ENCODE peak calls at places on chromosome 20, in nine cellular contexts. One of them, this sample, is unnamed.

GRCh38 chr20:56893206-56893605 is 264.1 kb downstream of the TFAP2C start:
- DNase-seq in memory B cell: no peak
- DNase-seq in Karpas-422: no peak
- DNase-seq in A172: no peak
- DNase-seq in EH: peak; percentile 3
- DNase-seq in sigmoid colon: no peak
- DNase-seq in AG04450: no peak
- DNase-seq in EL: no peak
- DNase-seq in nephron progenitor cell: no peak
- DNase-seq in this sample: no peak

GRCh38 chr20:62952373-62953166 is at the start of gene SLC17A9:
- DNase-seq in sigmoid colon: peak; percentile 87
- DNase-seq in A172: no peak
- DNase-seq in EL: peak; percentile 88
- DNase-seq in AG04450: no peak
- DNase-seq in Karpas-422: peak; percentile 94
- DNase-seq in EH: peak; percentile 89
- DNase-seq in memory B cell: peak; percentile 38
- DNase-seq in nephron progenitor cell: peak; percentile 50
- DNase-seq in this sample: no peak

GRCh38 chr20:10171864-10172751 is 46.5 kb upstream of the SNAP25 start:
- DNase-seq in memory B cell: no peak
- DNase-seq in EL: peak; percentile 69
- DNase-seq in AG04450: no peak
- DNase-seq in A172: peak; percentile 54
- DNase-seq in sigmoid colon: peak; percentile 65
- DNase-seq in Karpas-422: no peak
- DNase-seq in nephron progenitor cell: peak; percentile 66
- DNase-seq in EH: peak; percentile 38
- DNase-seq in this sample: no peak

GRCh38 chr20:3749689-3750639 is 17.5 kb downstream of the HSPA12B start:
- DNase-seq in memory B cell: peak; percentile 20
- DNase-seq in AG04450: no peak
- DNase-seq in sigmoid colon: peak; percentile 66
- DNase-seq in Karpas-422: peak; percentile 64
- DNase-seq in EL: no peak
- DNase-seq in A172: no peak
- DNase-seq in nephron progenitor cell: peak; percentile 84
- DNase-seq in EH: no peak
- DNase-seq in this sample: no peak

GRCh38 chr20:63361507-63362425 is 617 bp upstream of the CHRNA4 start:
- DNase-seq in AG04450: no peak
- DNase-seq in EH: no peak
- DNase-seq in Karpas-422: no peak
- DNase-seq in sigmoid colon: no peak
- DNase-seq in memory B cell: no peak
- DNase-seq in A172: no peak
- DNase-seq in EL: no peak
- DNase-seq in nephron progenitor cell: no peak
- DNase-seq in this sample: no peak

GRCh38 chr20:22106308-22106938 is 401.0 kb downstream of the PAX1 start:
- DNase-seq in AG04450: no peak
- DNase-seq in memory B cell: no peak
- DNase-seq in EH: no peak
- DNase-seq in nephron progenitor cell: no peak
- DNase-seq in EL: no peak
- DNase-seq in sigmoid colon: no peak
- DNase-seq in A172: no peak
- DNase-seq in Karpas-422: peak; percentile 84
- DNase-seq in this sample: no peak

GRCh38 chr20:35560105-35560511 is 18.2 kb downstream of the ERGIC3 start:
- DNase-seq in sigmoid colon: no peak
- DNase-seq in A172: no peak
- DNase-seq in memory B cell: no peak
- DNase-seq in nephron progenitor cell: no peak
- DNase-seq in EL: no peak
- DNase-seq in Karpas-422: no peak
- DNase-seq in AG04450: no peak
- DNase-seq in EH: no peak
- DNase-seq in this sample: no peak

GRCh38 chr20:17911927-17912326 is 56.7 kb downstream of the SNX5 start:
- DNase-seq in sigmoid colon: peak; percentile 33
- DNase-seq in nephron progenitor cell: no peak
- DNase-seq in memory B cell: no peak
- DNase-seq in EH: no peak
- DNase-seq in A172: no peak
- DNase-seq in EL: no peak
- DNase-seq in Karpas-422: no peak
- DNase-seq in AG04450: no peak
- DNase-seq in this sample: no peak

GRCh38 chr20:51678041-51678697 is 90.0 kb downstream of the ATP9A start:
- DNase-seq in A172: no peak
- DNase-seq in Karpas-422: no peak
- DNase-seq in memory B cell: no peak
- DNase-seq in EH: peak; percentile 32
- DNase-seq in EL: no peak
- DNase-seq in sigmoid colon: no peak
- DNase-seq in AG04450: no peak
- DNase-seq in nephron progenitor cell: peak; percentile 47
- DNase-seq in this sample: no peak

GRCh38 chr20:44264287-44264686 is 17.2 kb downstream of the GDAP1L1 start:
- DNase-seq in nephron progenitor cell: peak; percentile 57
- DNase-seq in Karpas-422: peak; percentile 50
- DNase-seq in AG04450: no peak
- DNase-seq in memory B cell: no peak
- DNase-seq in A172: peak; percentile 10
- DNase-seq in sigmoid colon: no peak
- DNase-seq in EH: peak; percentile 12
- DNase-seq in EL: no peak
- DNase-seq in this sample: no peak

GRCh38 chr20:45725134-45725533 is 3.0 kb downstream of the SPINT4 start:
- DNase-seq in memory B cell: no peak
- DNase-seq in nephron progenitor cell: no peak
- DNase-seq in AG04450: no peak
- DNase-seq in EL: no peak
- DNase-seq in sigmoid colon: no peak
- DNase-seq in Karpas-422: no peak
- DNase-seq in EH: no peak
- DNase-seq in A172: no peak
- DNase-seq in this sample: no peak

GRCh38 chr20:63492982-63493381 is 5.9 kb downstream of the EEF1A2 start:
- DNase-seq in EL: no peak
- DNase-seq in AG04450: no peak
- DNase-seq in memory B cell: no peak
- DNase-seq in EH: no peak
- DNase-seq in sigmoid colon: no peak
- DNase-seq in nephron progenitor cell: no peak
- DNase-seq in Karpas-422: no peak
- DNase-seq in A172: no peak
- DNase-seq in this sample: no peak